ENCODE peak calls at places on chromosomes 6 and 20, in six cellular contexts. H, Q, U, A, S and T are unnamed samples.

GRCh38 chr6:2482773-2483172 is 237.4 kb upstream of the GMDS start:
- DNase-seq in H (no peak), Q (no peak), U (no peak), A (no peak), S (no peak), T (no peak)

GRCh38 chr20:20018366-20018765 is 1.2 kb downstream of the NAA20 start:
- DNase-seq in H (no peak), Q (no peak), U (no peak), A (no peak), S (no peak), T (no peak)

GRCh38 chr6:158053377-158054313 is 72.0 kb downstream of the SYNJ2 start:
- DNase-seq in H (no peak), Q (no peak), U (no peak), A (no peak), S (no peak), T (no peak)

GRCh38 chr6:144469144-144469575 is 184.0 kb downstream of the UTRN start:
- DNase-seq in H (no peak), Q (no peak), U (no peak), A (no peak), S (no peak), T (no peak)

GRCh38 chr6:98977606-98978292 is 30.0 kb upstream of the FBXL4 start:
- DNase-seq in H (no peak), Q (no peak), U (no peak), A (no peak), S (no peak), T (no peak)

GRCh38 chr20:10171864-10172751 is 46.5 kb upstream of the SNAP25 start:
- DNase-seq in H (peak), Q (peak), U (peak), A (peak), S (no peak), T (peak)

GRCh38 chr6:53239526-53239925 is 90.9 kb upstream of the GCM1 start:
- DNase-seq in H (peak), Q (no peak), U (no peak), A (no peak), S (no peak), T (no peak)

GRCh38 chr20:9051508-9051907 is 17.4 kb upstream of the PLCB4 start:
- DNase-seq in H (peak), Q (no peak), U (no peak), A (peak), S (peak), T (no peak)

GRCh38 chr6:44050872-44051421 is 76.3 kb downstream of the MRPL14 start:
- DNase-seq in H (peak), Q (peak), U (no peak), A (no peak), S (no peak), T (no peak)

GRCh38 chr6:15132854-15133670 is 112.8 kb upstream of the JARID2 start:
- DNase-seq in H (peak), Q (no peak), U (no peak), A (no peak), S (peak), T (no peak)

GRCh38 chr6:8182857-8183256 is 80.5 kb upstream of the EEF1E1 start:
- DNase-seq in H (no peak), Q (no peak), U (no peak), A (no peak), S (no peak), T (no peak)

GRCh38 chr6:15619330-15619729 is 43.5 kb downstream of the DTNBP1 start:
- DNase-seq in H (no peak), Q (no peak), U (no peak), A (no peak), S (no peak), T (no peak)

GRCh38 chr6:141451508-141452353 is 681.0 kb upstream of the GJE1 start:
- DNase-seq in H (peak), Q (no peak), U (no peak), A (no peak), S (peak), T (no peak)

GRCh38 chr20:24109008-24109407 is 120.4 kb upstream of the GGTLC1 start:
- DNase-seq in H (no peak), Q (no peak), U (no peak), A (no peak), S (no peak), T (no peak)

GRCh38 chr6:13466304-13467215 is 20.8 kb downstream of the GFOD1 start:
- DNase-seq in H (peak), Q (no peak), U (no peak), A (no peak), S (no peak), T (no peak)

GRCh38 chr6:36590237-36590636 is 3.9 kb upstream of the SRSF3 start:
- DNase-seq in H (peak), Q (no peak), U (no peak), A (peak), S (peak), T (no peak)

GRCh38 chr6:136077834-136078576 is 172.1 kb downstream of the MTFR2 start:
- DNase-seq in H (peak), Q (no peak), U (no peak), A (peak), S (peak), T (no peak)

GRCh38 chr6:44487611-44488010 is 100.1 kb downstream of the CDC5L start:
- DNase-seq in H (no peak), Q (no peak), U (no peak), A (no peak), S (no peak), T (no peak)

GRCh38 chr20:57714409-57715267 is 4.8 kb upstream of the PMEPA1 start:
- DNase-seq in H (peak), Q (no peak), U (no peak), A (no peak), S (no peak), T (no peak)

GRCh38 chr20:31869942-31870702 is at the start of the genes DUSP15 and TTLL9:
- DNase-seq in H (no peak), Q (no peak), U (no peak), A (peak), S (no peak), T (peak)

GRCh38 chr20:2619337-2619736 is 33.1 kb upstream of the NOP56 start:
- DNase-seq in H (no peak), Q (no peak), U (no peak), A (no peak), S (no peak), T (no peak)

GRCh38 chr6:28838634-28839442 is 84.9 kb downstream of the TRIM27 start:
- DNase-seq in H (peak), Q (peak), U (peak), A (peak), S (peak), T (peak)

DNA sequence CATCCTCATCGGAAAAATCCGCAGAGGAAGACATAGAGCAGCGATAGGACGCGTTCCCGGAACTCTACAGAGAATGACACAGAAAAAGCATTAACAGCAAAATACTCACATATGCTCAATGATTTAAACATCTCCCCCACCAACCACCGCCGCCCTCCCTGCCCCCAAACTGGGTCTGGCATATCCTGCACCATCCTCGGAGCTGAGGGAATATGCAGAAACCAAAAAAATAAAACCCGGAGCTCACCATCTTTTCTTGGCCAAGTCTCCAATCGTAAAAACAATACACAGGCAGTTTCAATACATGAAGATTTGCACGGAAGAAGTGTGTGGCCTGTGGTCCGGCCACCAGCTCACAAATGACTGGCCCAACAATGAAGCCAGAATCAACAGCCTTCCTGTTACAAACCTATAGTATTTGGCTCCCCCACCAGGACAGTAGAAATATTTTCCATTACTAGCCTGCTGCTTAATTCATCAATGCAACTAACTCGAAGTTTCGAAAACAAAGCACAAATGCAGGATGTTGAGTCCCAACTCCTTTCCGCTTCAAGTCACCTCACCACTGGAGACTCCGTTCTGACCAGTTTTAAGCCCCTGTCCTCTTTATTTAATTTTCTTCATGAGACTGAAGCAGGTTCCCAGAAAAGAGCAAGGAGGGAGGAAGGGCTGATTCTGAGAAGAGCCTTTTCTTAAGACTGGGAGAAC is 103.2 kb upstream of the BEND6 start:
- DNase-seq in H (peak), Q (no peak), U (no peak), A (peak), S (peak), T (peak)
- H3K4me3 ChIP-seq in H (peak), Q (peak), U (peak), A (no peak), S (peak), T (peak)

DNA sequence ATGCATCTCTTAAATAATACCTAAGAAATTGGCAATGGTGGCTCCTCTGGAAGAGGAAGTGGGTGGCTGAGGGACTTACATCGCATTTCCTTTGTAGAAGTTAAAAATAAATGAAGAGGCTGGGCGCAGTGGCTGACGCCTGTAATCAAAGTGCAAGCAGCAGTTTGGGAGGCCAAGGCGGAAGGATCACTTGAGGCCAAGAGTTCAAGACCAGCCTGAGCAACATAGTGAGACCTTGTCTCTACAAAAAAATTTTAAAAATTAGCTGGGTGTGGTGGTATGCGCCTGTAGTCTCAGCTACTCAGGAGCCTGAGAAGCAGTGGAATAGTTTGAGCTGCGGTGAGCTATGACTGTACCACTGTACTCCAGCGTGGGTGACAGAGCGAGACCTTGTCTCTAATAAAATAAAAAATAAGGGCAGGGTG is 12.2 kb upstream of the NCOA3 start:
- DNase-seq in H (no peak), Q (no peak), U (peak), A (no peak), S (no peak), T (no peak)
- H3K27ac ChIP-seq in H (no peak), Q (no peak), U (peak), A (peak), S (no peak), T (no peak)

DNA sequence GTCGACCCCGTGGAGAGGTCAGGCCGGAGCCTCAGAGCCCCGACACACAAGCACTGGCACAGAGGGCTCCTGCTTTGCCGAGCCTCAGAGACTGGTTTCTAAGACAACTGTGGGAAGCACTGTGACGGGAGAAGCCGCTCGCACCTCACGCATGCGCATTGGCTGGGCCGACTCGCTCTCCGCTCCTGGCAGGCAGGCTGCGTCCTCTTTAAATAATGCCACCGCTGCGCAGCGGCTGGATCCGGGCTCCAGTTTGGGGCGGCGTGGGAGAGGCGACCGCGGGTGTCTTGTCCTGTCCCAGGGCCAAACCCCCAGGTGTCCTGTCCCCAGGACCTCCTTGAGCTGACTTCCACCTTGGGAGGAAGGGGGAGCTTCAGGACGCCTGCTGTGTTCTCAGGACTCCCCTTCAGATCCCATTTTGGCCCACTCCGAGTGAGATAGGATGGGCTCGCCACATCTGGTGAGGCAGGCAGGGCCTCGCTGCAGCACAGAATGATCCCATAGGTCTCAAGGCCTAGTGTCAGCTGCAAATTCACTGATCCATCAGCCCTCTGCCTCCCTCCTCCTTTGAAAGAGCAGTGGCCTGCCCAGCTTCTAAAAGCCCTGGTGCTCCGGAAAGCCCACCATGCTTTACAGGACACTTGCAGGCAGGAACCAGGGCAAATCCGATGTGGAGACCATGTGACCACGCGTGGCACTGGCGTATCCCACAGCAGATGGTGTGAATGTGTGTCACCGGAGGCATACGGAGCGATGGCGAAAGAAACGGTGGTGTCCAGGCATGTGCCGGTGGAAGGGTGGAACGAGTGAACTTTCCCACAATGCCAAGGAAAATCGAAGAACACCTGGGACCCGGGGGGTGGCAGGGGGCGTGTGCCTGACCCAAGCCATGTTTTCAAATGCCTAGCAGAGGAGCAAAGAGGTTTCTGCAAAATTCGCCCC is 169.3 kb upstream of the ZNF337 start:
- DNase-seq in H (peak), Q (peak), U (peak), A (peak), S (no peak), T (peak)
- H3K4me3 ChIP-seq in H (peak), Q (peak), U (peak), A (no peak), S (peak), T (no peak)

DNA sequence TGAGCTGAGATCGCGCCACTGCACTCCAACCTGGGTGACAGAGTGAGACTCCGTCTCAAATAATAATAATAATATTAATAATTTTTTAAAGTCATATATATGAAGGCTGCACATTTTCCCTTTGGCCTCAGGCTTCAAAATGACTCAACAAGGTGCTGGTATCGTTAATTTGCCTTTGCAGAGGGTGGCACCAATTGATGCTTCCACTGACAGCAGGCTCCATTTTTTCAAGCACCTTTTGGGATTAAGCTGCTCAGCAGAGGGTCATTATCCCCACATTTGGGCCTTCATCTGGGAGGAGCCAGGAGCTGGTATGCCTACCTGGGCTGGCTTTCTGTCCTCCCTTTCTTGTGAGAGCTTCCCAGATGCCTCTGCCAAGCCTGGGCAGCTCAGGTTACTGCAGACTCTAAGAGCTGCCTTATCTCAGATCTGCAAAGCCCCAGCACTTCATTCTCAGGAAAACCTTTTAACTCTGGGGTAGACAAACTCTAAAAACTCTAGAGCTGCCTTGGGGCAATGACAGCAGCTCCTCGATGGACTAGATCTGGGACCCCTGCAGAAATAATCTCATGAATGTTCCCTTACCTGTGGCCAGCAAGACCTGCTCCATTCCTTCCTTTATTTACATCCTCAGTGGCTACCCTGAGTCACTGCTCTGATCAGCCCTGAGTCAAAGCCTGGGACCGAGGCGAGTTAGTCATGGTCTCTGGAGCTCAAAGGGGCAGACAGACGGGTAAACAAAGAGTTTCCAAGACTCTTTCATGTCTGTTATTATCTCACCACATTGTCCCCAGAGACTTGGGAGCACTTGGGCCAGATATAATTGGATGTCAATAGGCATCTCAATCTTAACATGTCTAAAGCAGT is 80.0 kb upstream of the EYA2 start:
- DNase-seq in H (peak), Q (no peak), U (no peak), A (no peak), S (peak), T (no peak)
- H3K27ac ChIP-seq in H (no peak), Q (no peak), U (no peak), A (no peak), S (no peak), T (no peak)

DNA sequence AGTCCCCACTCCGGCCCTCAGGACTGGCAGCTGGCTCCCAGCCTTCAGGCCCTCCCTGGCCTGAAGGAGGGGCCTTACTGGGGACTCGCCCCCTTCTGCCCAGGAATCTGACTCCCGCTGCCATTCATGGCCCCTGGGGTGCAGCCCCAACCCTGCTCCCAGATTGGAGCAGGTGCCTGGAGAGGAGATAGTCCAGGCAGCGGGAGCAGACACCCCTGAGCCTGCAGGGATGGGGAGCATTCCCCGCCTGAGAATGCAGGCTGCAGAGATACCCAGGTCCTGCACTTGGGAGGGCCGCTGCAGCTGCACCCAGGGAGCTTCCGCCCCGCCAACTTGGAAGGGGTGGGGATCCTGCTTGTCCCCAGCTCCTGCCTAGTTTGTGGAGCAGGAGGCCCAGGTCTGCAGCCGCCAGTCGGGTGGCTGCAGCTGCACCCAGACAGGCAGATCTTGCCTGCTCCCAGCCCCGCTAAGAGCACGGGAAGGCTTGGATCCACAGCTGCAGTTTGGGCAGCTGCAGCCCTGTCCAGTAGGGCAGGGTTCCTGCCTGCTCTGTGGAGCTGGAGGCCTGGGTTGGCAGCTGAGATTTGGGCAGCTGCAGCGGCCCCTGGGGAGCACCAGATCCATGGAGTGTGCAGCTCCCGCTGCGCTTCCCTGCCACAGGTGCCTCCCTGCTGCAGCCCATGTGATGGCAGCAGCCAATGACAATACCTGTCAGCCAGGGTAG is 5.2 kb downstream of the GTSF1L start:
- DNase-seq in H (no peak), Q (no peak), U (no peak), A (no peak), S (no peak), T (no peak)
- H3K4me3 ChIP-seq in H (no peak), Q (no peak), U (no peak), A (no peak), S (no peak), T (no peak)

GRCh38 chr6:75463896-75464295 is 29.7 kb downstream of the FILIP1 start:
- DNase-seq in H (no peak), Q (no peak), U (no peak), A (no peak), S (no peak), T (no peak)
- H3K27ac ChIP-seq in H (no peak), Q (no peak), U (peak), A (no peak), S (no peak), T (no peak)